ENCODE peak calls at places on chromosomes 11 and 22, in five cellular contexts. Q is heart right ventricle, L is body of pancreas, F is A549, I is Panc1. V is an unnamed sample.

GRCh38 chr22:40202225-40202944 is 24.7 kb downstream of the TNRC6B start:
- ATAC-seq in F (no peak), I (no peak), Q (no peak), L (no peak), V (no peak)

GRCh38 chr22:29009148-29009547 is 52.5 kb downstream of the C22orf31 start:
- ATAC-seq in F (no peak), L (no peak), I (no peak), Q (peak; percentile 72), V (no peak)

GRCh38 chr11:36577859-36578258 is 10.1 kb downstream of the RAG1 start:
- ATAC-seq in L (no peak), F (no peak), Q (no peak), I (peak; percentile 95), V (no peak)

GRCh38 chr22:39215070-39215396 is 29.7 kb downstream of the PDGFB start:
- ATAC-seq in F (no peak), L (no peak), Q (no peak), I (no peak), V (no peak)

GRCh38 chr11:130886704-130887103 is 29.6 kb downstream of the SNX19 start:
- ATAC-seq in Q (peak; percentile 50), F (no peak), L (no peak), I (no peak), V (no peak)

GRCh38 chr11:77074626-77075221 is 8.0 kb downstream of the CAPN5 start:
- ATAC-seq in Q (no peak), L (no peak), I (no peak), F (no peak), V (no peak)

GRCh38 chr11:111429066-111429506 is 50.0 kb upstream of the POU2AF1 start:
- ATAC-seq in I (peak; percentile 66), L (peak; percentile 80), Q (no peak), F (no peak), V (peak; percentile 79)

GRCh38 chr11:76380161-76380976 is 563 bp downstream of the THAP12 start:
- ATAC-seq in F (peak; percentile 40), I (peak; percentile 81), Q (no peak), L (no peak), V (no peak)

GRCh38 chr11:112453601-112454577 is 193.2 kb upstream of the PLET1 start:
- ATAC-seq in I (peak; percentile 77), F (no peak), L (no peak), Q (no peak), V (no peak)

GRCh38 chr11:44963071-44963575 is 12.4 kb upstream of the TP53I11 start:
- ATAC-seq in L (no peak), F (no peak), Q (no peak), I (peak; percentile 23), V (no peak)

GRCh38 chr11:34644669-34645406 is 23.9 kb downstream of the EHF start:
- ATAC-seq in F (no peak), Q (no peak), L (no peak), I (no peak), V (no peak)

GRCh38 chr11:34647131-34647530 is 26.2 kb downstream of the EHF start:
- ATAC-seq in F (no peak), I (no peak), Q (no peak), L (no peak), V (no peak)

GRCh38 chr11:34648036-34648435 is 27.1 kb downstream of the EHF start:
- ATAC-seq in Q (no peak), I (no peak), F (no peak), L (no peak), V (no peak)

GRCh38 chr11:34647532-34647931 is 26.6 kb downstream of the EHF start:
- ATAC-seq in I (no peak), F (no peak), Q (no peak), L (no peak), V (no peak)

GRCh38 chr11:34646431-34646830 is 25.5 kb downstream of the EHF start:
- ATAC-seq in I (no peak), Q (no peak), L (no peak), F (no peak), V (no peak)
- H3K4me1 ChIP-seq in I (peaks cover 1% of the 10 kb centered on the region), Q (no peaks in the 10 kb centered on the region), L (peaks cover 47% of the 10 kb centered on the region), F (peaks cover 48% of the 10 kb centered on the region), V (no peaks in the 10 kb centered on the region)

DNA sequence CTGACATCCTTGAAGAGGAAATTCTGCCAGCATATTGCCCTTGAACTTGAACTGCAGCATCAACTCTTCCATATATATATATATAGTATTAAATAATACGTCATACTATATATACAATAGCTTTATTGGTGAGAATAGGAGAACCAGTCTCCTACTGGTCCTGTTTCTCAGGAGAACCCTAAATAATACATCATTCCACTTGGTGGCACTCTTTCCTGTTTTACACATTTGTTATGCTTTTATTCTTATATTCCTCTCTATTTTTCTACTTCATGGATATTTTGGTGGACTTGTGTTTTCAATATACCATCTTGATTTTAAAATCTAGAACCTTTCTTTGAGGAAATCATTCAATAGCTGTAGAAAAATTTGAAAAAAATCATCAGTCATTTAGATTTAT is 193.3 kb downstream of the TRPC6 start:
- ATAC-seq in L (no peak), Q (no peak), F (no peak), I (no peak), V (no peak)
- TF ChIP-seq CTCF in L (no peak), Q (peak; percentile 40), F (peak; percentile 37), I (peak; percentile 31), V (peak; percentile 39)

GRCh38 chr11:72041364-72042058 is 38.8 kb downstream of the NUMA1 start:
- ATAC-seq in F (peak; percentile 73), L (peak; percentile 75), Q (peak; percentile 79), I (peak; percentile 82), V (peak; percentile 70)
- H3K27ac ChIP-seq in F (peak overlapping the region; percentile 93), L (peak overlapping the region; percentile 98), Q (peak overlapping the region; percentile 95), I (peak overlapping the region; percentile 90), V (peak overlapping the region; percentile 96)

GRCh38 chr11:62676698-62677097 is 2.2 kb downstream of the UBXN1 start:
- ATAC-seq in L (no peak), F (no peak), Q (no peak), I (no peak), V (no peak)
- H3K4me1 ChIP-seq in L (peaks cover 51% of the 10 kb centered on the region), F (peaks cover 30% of the 10 kb centered on the region), Q (peaks cover 34% of the 10 kb centered on the region), I (peaks cover 19% of the 10 kb centered on the region), V (no peaks in the 10 kb centered on the region)

DNA sequence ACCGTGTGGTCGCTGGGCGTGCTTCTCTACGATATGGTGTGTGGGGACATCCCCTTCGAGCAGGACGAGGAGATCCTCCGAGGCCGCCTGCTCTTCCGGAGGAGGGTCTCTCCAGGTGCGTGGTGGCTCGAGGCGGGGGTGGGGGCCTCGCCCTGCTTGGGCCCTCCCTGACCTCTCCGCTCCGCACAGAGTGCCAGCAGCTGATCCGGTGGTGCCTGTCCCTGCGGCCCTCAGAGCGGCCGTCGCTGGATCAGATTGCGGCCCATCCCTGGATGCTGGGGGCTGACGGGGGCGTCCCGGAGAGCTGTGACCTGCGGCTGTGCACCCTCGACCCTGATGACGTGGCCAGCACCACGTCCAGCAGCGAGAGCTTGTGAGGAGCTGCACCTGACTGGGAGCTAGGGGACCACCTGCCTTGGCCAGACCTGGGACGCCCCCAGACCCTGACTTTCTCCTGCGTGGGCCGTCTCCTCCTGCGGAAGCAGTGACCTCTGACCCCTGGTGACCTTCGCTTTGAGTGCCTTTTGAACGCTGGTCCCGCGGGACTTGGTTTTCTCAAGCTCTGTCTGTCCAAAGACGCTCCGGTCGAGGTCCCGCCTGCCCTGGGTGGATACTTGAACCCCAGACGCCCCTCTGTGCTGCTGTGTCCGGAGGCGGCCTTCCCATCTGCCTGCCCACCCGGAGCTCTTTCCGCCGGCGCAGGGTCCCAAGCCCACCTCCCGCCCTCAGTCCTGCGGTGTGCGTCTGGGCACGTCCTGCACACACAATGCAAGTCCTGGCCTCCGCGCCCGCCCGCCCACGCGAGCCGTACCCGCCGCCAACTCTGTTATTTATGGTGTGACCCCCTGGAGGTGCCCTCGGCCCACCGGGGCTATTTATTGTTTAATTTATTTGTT is 2.4 kb downstream of the PIM3 start:
- ATAC-seq in Q (peak; percentile 1), F (no peak), I (peak; percentile 0), L (no peak), V (no peak)
- TF ChIP-seq CTCF in Q (no peak), F (no peak), I (no peak), L (no peak), V (no peak)

V was measured in gastroesophageal sphincter.